ENCODE peak calls at places on chromosomes 13 and 19, in six cellular contexts. C is posterior cingulate gyrus; I is HT-29; R is CD8-positive, alpha-beta memory T cell; Z is dorsolateral prefrontal cortex; H is right lobe of liver. T is an unnamed sample.

GRCh38 chr19:6065685-6066365 is 44.5 kb downstream of the RFX2 start:
- DNase-seq in Z (no peak), C (peak; percentile 64), H (peak; percentile 80), I (peak; percentile 79), R (peak; percentile 70), T (no peak)

GRCh38 chr19:2524840-2525723 is 49.2 kb downstream of the GADD45B start:
- DNase-seq in R (no peak), Z (no peak), H (no peak), C (peak; percentile 94), I (peak; percentile 33), T (peak; percentile 68)

GRCh38 chr19:54266133-54266532 is 9.1 kb upstream of the LILRB5 start:
- DNase-seq in H (peak; percentile 76), I (peak; percentile 97), C (peak; percentile 85), Z (peak; percentile 47), R (peak; percentile 73), T (no peak)

GRCh38 chr19:1783354-1783753 is 28.7 kb downstream of the ATP8B3 start:
- DNase-seq in R (no peak), Z (no peak), C (no peak), I (no peak), H (no peak), T (no peak)

GRCh38 chr19:46068345-46069258 is 27.8 kb upstream of the IGFL4 start:
- DNase-seq in H (no peak), C (no peak), I (peak; percentile 99), Z (no peak), R (no peak), T (no peak)

GRCh38 chr19:36215276-36216171 is 618 bp downstream of the ZNF146 start:
- DNase-seq in Z (no peak), R (no peak), C (no peak), I (no peak), H (no peak), T (no peak)

GRCh38 chr13:45392811-45393210 is 25.4 kb downstream of the SLC25A30 start:
- DNase-seq in Z (no peak), H (no peak), R (no peak), I (no peak), C (no peak), T (no peak)

GRCh38 chr13:41658057-41658642 is 200.8 kb downstream of the RGCC start:
- DNase-seq in Z (no peak), C (no peak), R (no peak), I (no peak), H (no peak), T (no peak)

GRCh38 chr19:32252333-32252669 is 93.1 kb upstream of the ZNF507 start:
- DNase-seq in R (no peak), C (no peak), Z (no peak), H (no peak), I (no peak), T (no peak)

GRCh38 chr13:96651598-96651997 is 342.7 kb downstream of the OXGR1 start:
- DNase-seq in H (no peak), Z (no peak), I (no peak), R (no peak), C (no peak), T (no peak)

GRCh38 chr19:34067861-34068271 is 104.4 kb upstream of the LSM14A start:
- DNase-seq in H (no peak), Z (no peak), R (no peak), I (no peak), C (no peak), T (no peak)

GRCh38 chr13:23547000-23547590 is 23.1 kb upstream of the TNFRSF19 start:
- DNase-seq in R (no peak), C (no peak), Z (no peak), I (no peak), H (no peak), T (no peak)

GRCh38 chr13:26679411-26679810 is 81.2 kb downstream of the GPR12 start:
- DNase-seq in H (no peak), R (no peak), C (no peak), I (no peak), Z (no peak), T (no peak)

GRCh38 chr13:84136582-84136981 is 254.3 kb upstream of the SLITRK1 start:
- DNase-seq in I (no peak), Z (no peak), C (no peak), H (no peak), R (no peak), T (no peak)

GRCh38 chr13:112761701-112762689 is 72.2 kb downstream of the ATP11A start:
- DNase-seq in H (no peak), C (peak; percentile 36), Z (no peak), R (no peak), I (no peak), T (no peak)

GRCh38 chr13:77338329-77338728 is 11.4 kb upstream of the MYCBP2 start:
- DNase-seq in I (no peak), H (no peak), R (no peak), C (no peak), Z (no peak), T (no peak)

GRCh38 chr13:74633734-74634133 is 499.5 kb upstream of the KLF12 start:
- DNase-seq in I (no peak), C (no peak), H (no peak), R (no peak), Z (no peak), T (no peak)

GRCh38 chr19:3383121-3383722 is 16.8 kb downstream of the NFIC start:
- DNase-seq in Z (no peak), R (no peak), C (no peak), H (peak; percentile 88), I (no peak), T (peak; percentile 56)

GRCh38 chr13:45833663-45834062 is 17.9 kb downstream of the SIAH3 start:
- DNase-seq in Z (no peak), R (no peak), H (no peak), I (peak; percentile 73), C (peak; percentile 89), T (peak; percentile 13)

GRCh38 chr13:51539887-51540286 is 44.4 kb upstream of the WDFY2 start:
- DNase-seq in R (no peak), C (no peak), I (no peak), H (no peak), Z (no peak), T (no peak)

GRCh38 chr13:32984857-32985626 is 31.2 kb upstream of the KL start:
- DNase-seq in H (no peak), Z (no peak), I (peak; percentile 17), R (no peak), C (no peak), T (no peak)

GRCh38 chr19:6969490-6969889 is 51.7 kb downstream of the MBD3L2B start:
- DNase-seq in R (no peak), C (no peak), I (no peak), H (no peak), Z (no peak), T (no peak)

GRCh38 chr13:88014527-88014926 is 343.4 kb downstream of the SLITRK5 start:
- DNase-seq in R (no peak), H (no peak), C (no peak), Z (no peak), I (no peak), T (no peak)

GRCh38 chr19:13208131-13208963 is 58.1 kb downstream of the IER2 start:
- DNase-seq in H (no peak), R (peak; percentile 62), I (no peak), C (no peak), Z (no peak), T (no peak)

GRCh38 chr13:34748561-34748960 is 193.5 kb upstream of the NBEA start:
- DNase-seq in I (no peak), H (no peak), C (no peak), R (no peak), Z (no peak), T (no peak)

GRCh38 chr19:44869728-44870470 is 21.2 kb upstream of the TOMM40 start:
- DNase-seq in I (no peak), C (no peak), Z (no peak), H (no peak), R (peak; percentile 13), T (no peak)

T was measured in cerebellum.